ENCODE peak calls at places on chromosomes 2 and 18, in nine cellular contexts. V, A, T, H, X, W, O, S and I are unnamed samples.

GRCh38 chr2:160269365-160269764 is 69.3 kb upstream of the ITGB6 start:
- DNase-seq in V (no peak), S (no peak), A (no peak), H (no peak), W (no peak), T (no peak), O (no peak), X (no peak), I (no peak)

GRCh38 chr18:60445341-60445740 is 72.8 kb upstream of the MC4R start:
- DNase-seq in A (no peak), S (no peak), V (no peak), H (no peak), X (no peak), T (no peak), W (no peak), O (no peak), I (no peak)

GRCh38 chr2:71882949-71883472 is 264.7 kb downstream of the CYP26B1 start:
- DNase-seq in H (peak; percentile 97), O (peak; percentile 51), T (peak; percentile 27), X (no peak), V (peak; percentile 79), S (no peak), A (no peak), W (no peak), I (no peak)

GRCh38 chr2:45980161-45980852 is 316.9 kb upstream of the EPAS1 start:
- DNase-seq in W (no peak), S (no peak), V (no peak), O (no peak), H (no peak), T (no peak), A (no peak), X (no peak), I (no peak)

GRCh38 chr18:28115149-28115550 is 61.8 kb downstream of the CDH2 start:
- DNase-seq in H (no peak), W (no peak), V (no peak), O (no peak), X (no peak), A (no peak), S (no peak), T (no peak), I (no peak)

GRCh38 chr2:128312411-128312810 is 6.3 kb downstream of the HS6ST1 start:
- DNase-seq in W (no peak), S (no peak), H (no peak), A (no peak), V (no peak), T (no peak), X (no peak), O (no peak), I (no peak)

GRCh38 chr2:128314348-128315121 is 4.1 kb downstream of the HS6ST1 start:
- DNase-seq in T (no peak), W (no peak), S (no peak), A (no peak), V (no peak), H (peak; percentile 80), X (no peak), O (no peak), I (no peak)

GRCh38 chr2:137976274-137976673 is 12.0 kb downstream of the HNMT start:
- DNase-seq in V (no peak), O (no peak), S (no peak), T (no peak), H (no peak), A (no peak), W (no peak), X (no peak), I (no peak)

GRCh38 chr2:221752781-221753180 is 180.7 kb upstream of the EPHA4 start:
- DNase-seq in H (no peak), X (no peak), V (no peak), O (no peak), T (no peak), W (no peak), S (no peak), A (no peak), I (peak; percentile 46)

GRCh38 chr2:64779117-64779690 is 125.5 kb upstream of the SERTAD2 start:
- DNase-seq in T (no peak), V (no peak), O (no peak), W (no peak), H (no peak), X (no peak), A (no peak), S (no peak), I (no peak)

GRCh38 chr2:11491348-11491930 is 25.5 kb upstream of the E2F6 start:
- DNase-seq in H (no peak), W (no peak), A (no peak), T (no peak), X (no peak), O (no peak), S (no peak), V (no peak), I (no peak)

GRCh38 chr18:22210331-22210754 is 41.0 kb downstream of the GATA6 start:
- DNase-seq in S (no peak), T (no peak), V (no peak), X (no peak), H (no peak), A (no peak), W (no peak), O (no peak), I (no peak)

GRCh38 chr2:215434447-215435260 is 1.2 kb downstream of the FN1 start:
- DNase-seq in A (no peak), O (no peak), H (no peak), X (no peak), V (no peak), S (no peak), T (no peak), W (no peak), I (no peak)

GRCh38 chr18:8800445-8800844 is 95.1 kb downstream of the MTCL1 start:
- DNase-seq in T (no peak), A (no peak), H (no peak), W (no peak), V (no peak), O (no peak), X (peak; percentile 76), S (no peak), I (no peak)

GRCh38 chr2:74834806-74835755 is 1.2 kb downstream of the HK2 start:
- DNase-seq in X (peak; percentile 95), A (peak; percentile 87), S (peak; percentile 53), W (peak; percentile 61), O (peak; percentile 65), T (peak; percentile 19), H (peak; percentile 71), V (no peak), I (peak; percentile 94)

GRCh38 chr2:45177870-45178269 is 168.6 kb upstream of the SIX2 start:
- DNase-seq in W (no peak), A (no peak), H (no peak), X (no peak), T (no peak), O (no peak), S (no peak), V (no peak), I (no peak)

DNA sequence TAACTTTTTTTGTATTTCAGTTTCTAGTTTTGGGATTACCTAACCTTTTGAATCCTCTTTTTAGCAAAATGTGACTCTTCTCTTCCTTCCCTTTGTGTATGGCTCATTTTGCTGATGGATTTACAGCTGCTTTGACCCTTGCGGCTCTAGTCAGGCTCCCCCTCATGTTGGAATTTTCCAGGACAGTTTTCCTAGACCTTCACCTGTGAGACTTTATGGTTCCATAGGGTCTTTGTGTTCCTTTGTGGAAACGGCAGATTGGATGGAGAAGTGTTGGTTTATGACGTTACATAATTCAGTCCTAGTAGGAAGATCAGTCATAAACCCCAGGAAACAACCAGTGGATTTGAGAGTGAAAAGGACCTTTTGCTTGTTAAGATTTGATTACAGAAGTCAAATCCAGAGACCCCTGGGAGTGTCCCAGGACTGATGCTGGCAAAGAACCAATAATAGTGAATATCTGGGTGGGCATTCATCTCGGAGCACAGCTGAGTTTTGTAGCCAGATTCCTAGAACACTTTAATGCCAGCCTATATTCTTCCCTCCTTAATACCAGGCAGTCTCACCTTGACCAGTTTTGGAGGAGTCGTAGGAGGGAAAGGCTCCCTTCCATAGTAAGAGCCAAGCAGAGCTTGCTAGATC is 42.7 kb downstream of the SOCS6 start:
- DNase-seq in W (no peak), V (no peak), O (no peak), H (no peak), X (no peak), A (no peak), T (no peak), S (no peak), I (no peak)
- H3K4me1 ChIP-seq in W (no peaks in the 10 kb centered on the region), V (peaks cover 10% of the 10 kb centered on the region), O (peaks cover 3% of the 10 kb centered on the region), H (peaks cover 47% of the 10 kb centered on the region), X (no peaks in the 10 kb centered on the region), A (no peaks in the 10 kb centered on the region), T (no peaks in the 10 kb centered on the region), S (no peaks in the 10 kb centered on the region), I (peaks cover 4% of the 10 kb centered on the region)

GRCh38 chr2:217274578-217274977 is 414.7 kb upstream of the TNP1 start:
- DNase-seq in V (no peak), S (no peak), H (no peak), A (no peak), O (no peak), X (no peak), T (no peak), W (no peak), I (no peak)
- H3K27me3 ChIP-seq in V (no peaks in the 10 kb centered on the region), S (no peaks in the 10 kb centered on the region), H (no peaks in the 10 kb centered on the region), A (peaks cover 8% of the 10 kb centered on the region), O (no peaks in the 10 kb centered on the region), X (peaks cover 56% of the 10 kb centered on the region), T (no peaks in the 10 kb centered on the region), W (no peaks in the 10 kb centered on the region), I (no peaks in the 10 kb centered on the region)

DNA sequence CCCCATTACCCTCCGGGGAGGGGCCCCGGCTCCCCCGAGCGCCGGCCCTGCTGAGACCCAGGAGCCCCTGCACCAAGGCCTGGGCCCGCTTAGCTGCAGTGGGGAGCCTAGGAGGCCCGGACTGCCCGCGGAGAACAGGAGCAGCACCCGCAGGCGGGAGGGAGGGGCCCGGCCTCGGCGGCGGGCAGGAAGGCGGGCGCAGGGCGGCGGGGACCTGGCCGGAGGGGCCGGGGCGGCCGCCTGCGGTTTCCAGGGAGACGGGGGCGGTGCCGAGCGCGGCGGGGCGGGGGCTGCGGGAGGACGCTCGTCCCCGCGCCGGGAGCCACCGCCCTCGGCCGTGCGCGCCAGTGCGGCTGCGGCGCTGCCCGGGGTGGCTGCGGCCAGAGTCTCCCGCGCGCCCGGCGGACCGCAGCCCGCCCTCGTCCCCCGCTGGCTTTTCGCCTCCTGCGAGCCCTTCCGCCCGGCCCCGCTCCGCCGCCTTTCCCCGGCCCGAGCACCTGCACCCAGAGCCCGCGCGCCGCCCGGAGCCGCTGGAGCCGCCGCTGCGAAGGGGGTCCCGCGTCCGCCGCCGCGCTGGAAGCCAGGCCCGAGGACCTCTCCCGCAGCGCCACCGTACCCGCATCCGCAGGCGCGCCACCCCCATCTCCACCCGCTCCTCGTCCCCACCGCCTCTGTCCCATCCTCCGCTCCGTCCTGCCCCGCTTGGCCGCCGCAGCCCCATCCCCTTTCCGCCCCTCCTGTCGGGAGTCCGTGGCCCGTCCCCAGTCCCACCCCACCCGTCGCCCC is 17.2 kb downstream of the GPC1 start:
- DNase-seq in H (peak; percentile 72), T (peak; percentile 77), A (no peak), S (no peak), X (peak; percentile 91), W (no peak), V (no peak), O (peak; percentile 68), I (peak; percentile 89)
- H3K4me1 ChIP-seq in H (peaks cover 4% of the 10 kb centered on the region), T (no peaks in the 10 kb centered on the region), A (no peaks in the 10 kb centered on the region), S (no peaks in the 10 kb centered on the region), X (peaks cover 65% of the 10 kb centered on the region), W (peaks cover 21% of the 10 kb centered on the region), V (peaks cover 48% of the 10 kb centered on the region), O (peaks cover 21% of the 10 kb centered on the region), I (peaks cover 4% of the 10 kb centered on the region)

GRCh38 chr2:205115516-205115915 is 566.8 kb upstream of the NRP2 start:
- DNase-seq in A (no peak), W (no peak), X (no peak), S (no peak), V (no peak), T (no peak), H (no peak), O (no peak), I (no peak)

GRCh38 chr2:205117125-205117524 is 565.2 kb upstream of the NRP2 start:
- DNase-seq in W (no peak), V (no peak), H (no peak), S (no peak), T (no peak), A (no peak), O (no peak), X (no peak), I (no peak)

GRCh38 chr2:205119141-205119540 is 563.2 kb upstream of the NRP2 start:
- DNase-seq in S (no peak), T (no peak), V (no peak), A (no peak), X (no peak), H (no peak), W (no peak), O (no peak), I (no peak)
- H3K27me3 ChIP-seq in S (no peaks in the 10 kb centered on the region), T (no peaks in the 10 kb centered on the region), V (no peaks in the 10 kb centered on the region), A (no peaks in the 10 kb centered on the region), X (no peaks in the 10 kb centered on the region), H (no peaks in the 10 kb centered on the region), W (no peaks in the 10 kb centered on the region), O (no peaks in the 10 kb centered on the region), I (no peaks in the 10 kb centered on the region)